ENCODE peak calls at places on chromosomes 11 and 22, in eight cellular contexts. One of them, this sample, is unnamed.

GRCh38 chr22:29081499-29082236 is 8.8 kb downstream of the KREMEN1 start:
- DNase-seq in WERI-Rb-1: no peak
- DNase-seq in lower leg skin: no peak
- DNase-seq in brain microvascular endothelial cell: no peak
- DNase-seq in adrenal gland: peak
- DNase-seq in A549: no peak
- DNase-seq in PC-3: no peak
- DNase-seq in mammary epithelial cell: no peak
- DNase-seq in this sample: no peak

GRCh38 chr22:30649430-30650007 is 13.9 kb downstream of the SLC35E4 start:
- DNase-seq in WERI-Rb-1: no peak
- DNase-seq in lower leg skin: peak
- DNase-seq in brain microvascular endothelial cell: peak
- DNase-seq in adrenal gland: peak
- DNase-seq in A549: no peak
- DNase-seq in PC-3: peak
- DNase-seq in mammary epithelial cell: peak
- DNase-seq in this sample: no peak

GRCh38 chr22:50085211-50085999 is at the start of gene MLC1:
- DNase-seq in WERI-Rb-1: no peak
- DNase-seq in lower leg skin: no peak
- DNase-seq in brain microvascular endothelial cell: no peak
- DNase-seq in adrenal gland: no peak
- DNase-seq in A549: no peak
- DNase-seq in PC-3: no peak
- DNase-seq in mammary epithelial cell: no peak
- DNase-seq in this sample: no peak

GRCh38 chr11:92045325-92045724 is 179.3 kb upstream of the FAT3 start:
- DNase-seq in WERI-Rb-1: no peak
- DNase-seq in lower leg skin: no peak
- DNase-seq in brain microvascular endothelial cell: no peak
- DNase-seq in adrenal gland: no peak
- DNase-seq in A549: peak
- DNase-seq in PC-3: no peak
- DNase-seq in mammary epithelial cell: peak
- DNase-seq in this sample: no peak

GRCh38 chr11:66728760-66729385 is at the start of gene SPTBN2:
- DNase-seq in WERI-Rb-1: peak
- DNase-seq in lower leg skin: peak
- DNase-seq in brain microvascular endothelial cell: no peak
- DNase-seq in adrenal gland: peak
- DNase-seq in A549: no peak
- DNase-seq in PC-3: peak
- DNase-seq in mammary epithelial cell: no peak
- DNase-seq in this sample: no peak

GRCh38 chr11:123407124-123407995 is 22.7 kb upstream of the GRAMD1B start:
- DNase-seq in WERI-Rb-1: peak
- DNase-seq in lower leg skin: no peak
- DNase-seq in brain microvascular endothelial cell: peak
- DNase-seq in adrenal gland: peak
- DNase-seq in A549: peak
- DNase-seq in PC-3: peak
- DNase-seq in mammary epithelial cell: peak
- DNase-seq in this sample: no peak

GRCh38 chr11:14190992-14191773 is 167.8 kb downstream of the RRAS2 start:
- DNase-seq in WERI-Rb-1: no peak
- DNase-seq in lower leg skin: no peak
- DNase-seq in brain microvascular endothelial cell: no peak
- DNase-seq in adrenal gland: no peak
- DNase-seq in A549: no peak
- DNase-seq in PC-3: no peak
- DNase-seq in mammary epithelial cell: no peak
- DNase-seq in this sample: no peak

GRCh38 chr11:28679795-28680194 is 571.6 kb downstream of the METTL15 start:
- DNase-seq in WERI-Rb-1: no peak
- DNase-seq in lower leg skin: no peak
- DNase-seq in brain microvascular endothelial cell: peak
- DNase-seq in adrenal gland: no peak
- DNase-seq in A549: no peak
- DNase-seq in PC-3: no peak
- DNase-seq in mammary epithelial cell: no peak
- DNase-seq in this sample: no peak

GRCh38 chr11:120505801-120506425 is 5.6 kb upstream of the GRIK4 start:
- DNase-seq in WERI-Rb-1: no peak
- DNase-seq in lower leg skin: no peak
- DNase-seq in brain microvascular endothelial cell: no peak
- DNase-seq in adrenal gland: no peak
- DNase-seq in A549: no peak
- DNase-seq in PC-3: no peak
- DNase-seq in mammary epithelial cell: no peak
- DNase-seq in this sample: no peak

GRCh38 chr22:41976961-41977566 is 7.8 kb downstream of the SEPTIN3 start:
- DNase-seq in WERI-Rb-1: peak
- DNase-seq in lower leg skin: no peak
- DNase-seq in brain microvascular endothelial cell: no peak
- DNase-seq in adrenal gland: no peak
- DNase-seq in A549: no peak
- DNase-seq in PC-3: no peak
- DNase-seq in mammary epithelial cell: no peak
- DNase-seq in this sample: no peak

GRCh38 chr22:35475545-35475944 is 65.1 kb upstream of the RASD2 start:
- DNase-seq in WERI-Rb-1: no peak
- DNase-seq in lower leg skin: no peak
- DNase-seq in brain microvascular endothelial cell: no peak
- DNase-seq in adrenal gland: no peak
- DNase-seq in A549: no peak
- DNase-seq in PC-3: no peak
- DNase-seq in mammary epithelial cell: no peak
- DNase-seq in this sample: no peak

GRCh38 chr11:88814076-88814475 is 251.7 kb downstream of the GRM5 start:
- DNase-seq in WERI-Rb-1: no peak
- DNase-seq in lower leg skin: no peak
- DNase-seq in brain microvascular endothelial cell: no peak
- DNase-seq in adrenal gland: no peak
- DNase-seq in A549: no peak
- DNase-seq in PC-3: no peak
- DNase-seq in mammary epithelial cell: peak
- DNase-seq in this sample: no peak

GRCh38 chr11:102115557-102115956 is 5.3 kb downstream of the YAP1 start:
- DNase-seq in WERI-Rb-1: no peak
- DNase-seq in lower leg skin: no peak
- DNase-seq in brain microvascular endothelial cell: peak
- DNase-seq in adrenal gland: no peak
- DNase-seq in A549: peak
- DNase-seq in PC-3: peak
- DNase-seq in mammary epithelial cell: peak
- DNase-seq in this sample: no peak

GRCh38 chr11:20023082-20023426 is 137.2 kb downstream of the DBX1 start:
- DNase-seq in WERI-Rb-1: no peak
- DNase-seq in lower leg skin: no peak
- DNase-seq in brain microvascular endothelial cell: no peak
- DNase-seq in adrenal gland: no peak
- DNase-seq in A549: no peak
- DNase-seq in PC-3: no peak
- DNase-seq in mammary epithelial cell: no peak
- DNase-seq in this sample: no peak

GRCh38 chr22:22867996-22868715 is 19.5 kb upstream of the IGLL5 start:
- DNase-seq in WERI-Rb-1: no peak
- DNase-seq in lower leg skin: no peak
- DNase-seq in brain microvascular endothelial cell: no peak
- DNase-seq in adrenal gland: no peak
- DNase-seq in A549: no peak
- DNase-seq in PC-3: no peak
- DNase-seq in mammary epithelial cell: no peak
- DNase-seq in this sample: no peak

GRCh38 chr22:43955883-43956286 is 643 bp downstream of the SAMM50 start:
- DNase-seq in WERI-Rb-1: no peak
- DNase-seq in lower leg skin: no peak
- DNase-seq in brain microvascular endothelial cell: no peak
- DNase-seq in adrenal gland: no peak
- DNase-seq in A549: no peak
- DNase-seq in PC-3: no peak
- DNase-seq in mammary epithelial cell: no peak
- DNase-seq in this sample: no peak

GRCh38 chr22:43951966-43952365 is 3.3 kb upstream of the SAMM50 start:
- DNase-seq in WERI-Rb-1: no peak
- DNase-seq in lower leg skin: no peak
- DNase-seq in brain microvascular endothelial cell: no peak
- DNase-seq in adrenal gland: no peak
- DNase-seq in A549: no peak
- DNase-seq in PC-3: no peak
- DNase-seq in mammary epithelial cell: no peak
- DNase-seq in this sample: no peak

GRCh38 chr22:43956383-43956782 is 1.1 kb downstream of the SAMM50 start:
- DNase-seq in WERI-Rb-1: no peak
- DNase-seq in lower leg skin: no peak
- DNase-seq in brain microvascular endothelial cell: no peak
- DNase-seq in adrenal gland: no peak
- DNase-seq in A549: no peak
- DNase-seq in PC-3: no peak
- DNase-seq in mammary epithelial cell: no peak
- DNase-seq in this sample: no peak

GRCh38 chr22:43955040-43955882 is at the start of gene SAMM50:
- DNase-seq in WERI-Rb-1: peak
- DNase-seq in lower leg skin: peak
- DNase-seq in brain microvascular endothelial cell: peak
- DNase-seq in adrenal gland: peak
- DNase-seq in A549: peak
- DNase-seq in PC-3: peak
- DNase-seq in mammary epithelial cell: peak
- DNase-seq in this sample: peak

GRCh38 chr22:43953988-43954771 is 1.1 kb upstream of the SAMM50 start:
- DNase-seq in WERI-Rb-1: no peak
- DNase-seq in lower leg skin: no peak
- DNase-seq in brain microvascular endothelial cell: no peak
- DNase-seq in adrenal gland: no peak
- DNase-seq in A549: no peak
- DNase-seq in PC-3: no peak
- DNase-seq in mammary epithelial cell: no peak
- DNase-seq in this sample: no peak
- H3K4me3 ChIP-seq in WERI-Rb-1: peak
- H3K4me3 ChIP-seq in lower leg skin: no peak
- H3K4me3 ChIP-seq in brain microvascular endothelial cell: peak
- H3K4me3 ChIP-seq in adrenal gland: peak
- H3K4me3 ChIP-seq in A549: peak
- H3K4me3 ChIP-seq in PC-3: peak
- H3K4me3 ChIP-seq in mammary epithelial cell: peak
- H3K4me3 ChIP-seq in this sample: peak

GRCh38 chr22:25102722-25103121 is 96.9 kb upstream of the CRYBB3 start:
- DNase-seq in WERI-Rb-1: no peak
- DNase-seq in lower leg skin: no peak
- DNase-seq in brain microvascular endothelial cell: no peak
- DNase-seq in adrenal gland: no peak
- DNase-seq in A549: no peak
- DNase-seq in PC-3: no peak
- DNase-seq in mammary epithelial cell: no peak
- DNase-seq in this sample: no peak

GRCh38 chr22:25100972-25101371 is 98.7 kb upstream of the CRYBB3 start:
- DNase-seq in WERI-Rb-1: no peak
- DNase-seq in lower leg skin: no peak
- DNase-seq in brain microvascular endothelial cell: no peak
- DNase-seq in adrenal gland: no peak
- DNase-seq in A549: no peak
- DNase-seq in PC-3: no peak
- DNase-seq in mammary epithelial cell: no peak
- DNase-seq in this sample: no peak

GRCh38 chr22:25105817-25106650 is 93.6 kb upstream of the CRYBB3 start:
- DNase-seq in WERI-Rb-1: no peak
- DNase-seq in lower leg skin: no peak
- DNase-seq in brain microvascular endothelial cell: no peak
- DNase-seq in adrenal gland: no peak
- DNase-seq in A549: no peak
- DNase-seq in PC-3: no peak
- DNase-seq in mammary epithelial cell: no peak
- DNase-seq in this sample: no peak

GRCh38 chr22:25101986-25102385 is 97.7 kb upstream of the CRYBB3 start:
- DNase-seq in WERI-Rb-1: no peak
- DNase-seq in lower leg skin: no peak
- DNase-seq in brain microvascular endothelial cell: no peak
- DNase-seq in adrenal gland: no peak
- DNase-seq in A549: no peak
- DNase-seq in PC-3: no peak
- DNase-seq in mammary epithelial cell: no peak
- DNase-seq in this sample: no peak

GRCh38 chr22:25104367-25104766 is 95.3 kb upstream of the CRYBB3 start:
- DNase-seq in WERI-Rb-1: no peak
- DNase-seq in lower leg skin: no peak
- DNase-seq in brain microvascular endothelial cell: no peak
- DNase-seq in adrenal gland: no peak
- DNase-seq in A549: no peak
- DNase-seq in PC-3: no peak
- DNase-seq in mammary epithelial cell: no peak
- DNase-seq in this sample: no peak
- TF ChIP-seq CTCF in WERI-Rb-1: no peak
- TF ChIP-seq CTCF in lower leg skin: no peak
- TF ChIP-seq CTCF in brain microvascular endothelial cell: no peak
- TF ChIP-seq CTCF in adrenal gland: no peak
- TF ChIP-seq CTCF in A549: no peak
- TF ChIP-seq CTCF in PC-3: no peak
- TF ChIP-seq CTCF in mammary epithelial cell: no peak
- TF ChIP-seq CTCF in this sample: no peak

GRCh38 chr11:75162954-75163353 is 12.0 kb downstream of the SLCO2B1 start:
- DNase-seq in WERI-Rb-1: no peak
- DNase-seq in lower leg skin: no peak
- DNase-seq in brain microvascular endothelial cell: no peak
- DNase-seq in adrenal gland: no peak
- DNase-seq in A549: no peak
- DNase-seq in PC-3: no peak
- DNase-seq in mammary epithelial cell: no peak
- DNase-seq in this sample: no peak

GRCh38 chr11:75165721-75166120 is 14.8 kb downstream of the SLCO2B1 start:
- DNase-seq in WERI-Rb-1: no peak
- DNase-seq in lower leg skin: no peak
- DNase-seq in brain microvascular endothelial cell: no peak
- DNase-seq in adrenal gland: no peak
- DNase-seq in A549: no peak
- DNase-seq in PC-3: no peak
- DNase-seq in mammary epithelial cell: no peak
- DNase-seq in this sample: no peak

GRCh38 chr11:75163917-75164316 is 13.0 kb downstream of the SLCO2B1 start:
- DNase-seq in WERI-Rb-1: no peak
- DNase-seq in lower leg skin: no peak
- DNase-seq in brain microvascular endothelial cell: no peak
- DNase-seq in adrenal gland: no peak
- DNase-seq in A549: no peak
- DNase-seq in PC-3: no peak
- DNase-seq in mammary epithelial cell: no peak
- DNase-seq in this sample: no peak

GRCh38 chr11:75166791-75167190 is 15.9 kb downstream of the SLCO2B1 start:
- DNase-seq in WERI-Rb-1: no peak
- DNase-seq in lower leg skin: no peak
- DNase-seq in brain microvascular endothelial cell: no peak
- DNase-seq in adrenal gland: no peak
- DNase-seq in A549: no peak
- DNase-seq in PC-3: no peak
- DNase-seq in mammary epithelial cell: no peak
- DNase-seq in this sample: no peak

GRCh38 chr11:75164318-75164827 is 13.5 kb downstream of the SLCO2B1 start:
- DNase-seq in WERI-Rb-1: no peak
- DNase-seq in lower leg skin: no peak
- DNase-seq in brain microvascular endothelial cell: no peak
- DNase-seq in adrenal gland: no peak
- DNase-seq in A549: no peak
- DNase-seq in PC-3: no peak
- DNase-seq in mammary epithelial cell: no peak
- DNase-seq in this sample: no peak
- H3K4me3 ChIP-seq in WERI-Rb-1: no peak
- H3K4me3 ChIP-seq in lower leg skin: no peak
- H3K4me3 ChIP-seq in brain microvascular endothelial cell: no peak
- H3K4me3 ChIP-seq in adrenal gland: no peak
- H3K4me3 ChIP-seq in A549: no peak
- H3K4me3 ChIP-seq in PC-3: no peak
- H3K4me3 ChIP-seq in mammary epithelial cell: no peak
- H3K4me3 ChIP-seq in this sample: no peak

GRCh38 chr11:35558468-35558867 is 33.1 kb upstream of the PAMR1 start:
- DNase-seq in WERI-Rb-1: no peak
- DNase-seq in lower leg skin: no peak
- DNase-seq in brain microvascular endothelial cell: no peak
- DNase-seq in adrenal gland: no peak
- DNase-seq in A549: no peak
- DNase-seq in PC-3: no peak
- DNase-seq in mammary epithelial cell: no peak
- DNase-seq in this sample: no peak
- TF ChIP-seq CTCF in WERI-Rb-1: no peak
- TF ChIP-seq CTCF in lower leg skin: no peak
- TF ChIP-seq CTCF in brain microvascular endothelial cell: no peak
- TF ChIP-seq CTCF in adrenal gland: no peak
- TF ChIP-seq CTCF in A549: no peak
- TF ChIP-seq CTCF in PC-3: no peak
- TF ChIP-seq CTCF in mammary epithelial cell: no peak
- TF ChIP-seq CTCF in this sample: no peak